ENCODE peak calls at places on chromosomes 4 and X, in six cellular contexts. X is K562, S is HepG2, N is fibroblast of lung, F is kidney, U is H9. D is an unnamed sample.

GRCh38 chr4:128332086-128332485 is 44.5 kb upstream of the PGRMC2 start:
- DNase-seq in N (no peak), U (no peak), X (no peak), S (no peak), F (no peak), D (no peak)

GRCh38 chrX:10636337-10636736 is 16.0 kb upstream of the MID1 start:
- DNase-seq in X (peak; percentile 14), S (no peak), U (peak; percentile 40), N (peak; percentile 78), F (no peak), D (peak; percentile 70)

GRCh38 chr4:178415925-178416324 is 973.7 kb upstream of the AGA start:
- DNase-seq in S (no peak), U (peak; percentile 36), X (no peak), N (no peak), F (peak; percentile 66), D (no peak)

GRCh38 chr4:159227984-159228383 is 125.1 kb downstream of the RAPGEF2 start:
- DNase-seq in U (peak; percentile 41), S (peak; percentile 3), N (peak; percentile 78), X (no peak), F (peak; percentile 86), D (peak; percentile 89)

GRCh38 chr4:145130788-145131398 is 32.8 kb downstream of the ABCE1 start:
- DNase-seq in F (no peak), S (no peak), X (peak; percentile 3), N (peak; percentile 62), U (no peak), D (peak; percentile 74)

GRCh38 chr4:157010630-157011029 is 39.0 kb upstream of the PDGFC start:
- DNase-seq in U (no peak), S (no peak), N (no peak), X (no peak), F (no peak), D (no peak)

GRCh38 chr4:44629280-44629866 is 22.1 kb downstream of the YIPF7 start:
- DNase-seq in U (peak; percentile 38), S (peak; percentile 41), F (no peak), X (peak; percentile 55), N (peak; percentile 45), D (peak; percentile 75)

GRCh38 chrX:118761950-118762725 is 34.7 kb downstream of the IL13RA1 start:
- DNase-seq in S (no peak), X (peak; percentile 8), N (no peak), U (no peak), F (no peak), D (no peak)

GRCh38 chr4:1039493-1040343 is 28.3 kb downstream of the FGFRL1 start:
- DNase-seq in N (peak; percentile 53), X (peak; percentile 81), U (no peak), S (no peak), F (no peak), D (peak; percentile 75)

GRCh38 chrX:22247169-22247568 is 25.5 kb upstream of the CBLL2 start:
- DNase-seq in U (no peak), N (peak; percentile 1), F (no peak), S (no peak), X (no peak), D (peak; percentile 40)

GRCh38 chrX:5595570-5595969 is 633.1 kb downstream of the NLGN4X start:
- DNase-seq in U (no peak), N (no peak), X (no peak), S (no peak), F (no peak), D (no peak)

GRCh38 chr4:6509587-6509986 is 37.2 kb upstream of the PPP2R2C start:
- DNase-seq in X (no peak), S (no peak), F (no peak), U (peak; percentile 17), N (no peak), D (no peak)

GRCh38 chrX:53093748-53094583 is at the start of gene KANTR:
- DNase-seq in N (peak; percentile 94), X (peak; percentile 90), F (peak; percentile 94), S (peak; percentile 94), U (peak; percentile 93), D (peak; percentile 94)

GRCh38 chrX:50721771-50722521 is 92.0 kb downstream of the SHROOM4 start:
- DNase-seq in X (no peak), N (no peak), S (no peak), U (peak; percentile 63), F (no peak), D (no peak)

GRCh38 chrX:68978211-68978780 is 149.5 kb downstream of the EFNB1 start:
- DNase-seq in X (no peak), S (no peak), U (peak; percentile 53), F (no peak), N (peak; percentile 41), D (peak; percentile 34)

GRCh38 chrX:82335772-82336171 is 1133.9 kb downstream of the SH3BGRL start:
- DNase-seq in F (no peak), S (no peak), N (no peak), U (no peak), X (no peak), D (no peak)

GRCh38 chr4:80235451-80235850 is 31.0 kb upstream of the FGF5 start:
- DNase-seq in F (no peak), N (peak; percentile 54), U (no peak), S (no peak), X (no peak), D (peak; percentile 68)
- H3K9ac ChIP-seq in F (no peak overlapping the region), N (no peak overlapping the region), U (no peak overlapping the region), S (no peak overlapping the region), X (no peak overlapping the region), D (no peak overlapping the region)

GRCh38 chrX:18351774-18352173 is 2.7 kb downstream of the SCML2 start:
- DNase-seq in S (no peak), F (no peak), X (no peak), U (no peak), N (no peak), D (no peak)

GRCh38 chrX:18353931-18354368 is 538 bp downstream of the SCML2 start:
- DNase-seq in N (no peak), U (peak; percentile 54), X (peak; percentile 52), F (no peak), S (peak; percentile 7), D (peak; percentile 29)

GRCh38 chrX:18354369-18355329 is at the start of gene SCML2:
- DNase-seq in S (peak; percentile 5), U (peak; percentile 34), N (peak; percentile 46), F (peak; percentile 72), X (peak; percentile 74), D (peak; percentile 71)
- H3K9ac ChIP-seq in S (peak within 1 kb of the TSS; percentile 43), U (no peak within 1 kb of the TSS), N (peak within 1 kb of the TSS; percentile 50), F (no peak within 1 kb of the TSS), X (peak within 1 kb of the TSS; percentile 62), D (peak within 1 kb of the TSS; percentile 53)

DNA sequence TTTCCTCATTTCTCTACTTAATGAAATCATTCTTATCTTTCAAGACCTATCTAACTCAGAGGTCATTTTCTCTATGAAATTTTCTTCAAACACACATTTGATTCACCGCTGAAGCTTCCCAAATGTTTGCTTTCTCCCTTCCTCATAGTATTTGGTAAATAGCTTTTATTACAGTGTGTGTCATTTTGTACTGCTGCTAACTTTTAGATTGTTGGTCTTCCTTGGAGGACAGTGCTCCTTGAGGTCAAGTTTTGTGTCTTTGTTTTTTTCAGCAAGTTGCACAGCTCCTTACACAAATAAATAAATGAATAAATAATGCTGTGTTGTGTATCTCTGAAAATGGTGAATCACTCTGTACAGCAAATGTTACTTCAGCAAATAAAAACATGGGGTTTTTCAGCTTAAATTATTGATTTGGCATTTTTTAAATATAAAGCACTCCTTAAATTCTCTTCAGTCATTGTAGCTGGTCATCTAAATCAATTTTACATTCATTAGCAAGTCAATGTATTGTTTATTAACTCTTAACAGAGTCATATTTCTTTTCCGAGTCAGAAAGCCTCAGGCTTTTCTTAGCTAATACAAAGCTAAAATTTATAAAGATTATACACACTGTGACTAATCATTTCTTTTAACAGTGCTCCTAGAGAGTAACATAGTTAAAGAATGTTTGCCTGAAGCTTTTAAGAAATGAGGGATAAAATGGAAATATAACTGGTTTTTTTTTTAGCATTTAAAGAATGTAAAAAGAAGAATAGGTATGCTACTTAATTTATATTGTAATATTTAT is 30.1 kb upstream of the MAD2L1 start:
- DNase-seq in S (no peak), X (no peak), U (no peak), F (no peak), N (no peak), D (peak; percentile 40)
- H3K9ac ChIP-seq in S (no peak overlapping the region), X (no peak overlapping the region), U (no peak overlapping the region), F (no peak overlapping the region), N (no peak overlapping the region), D (no peak overlapping the region)

GRCh38 chrX:281166-281999 is at the start of gene PLCXD1:
- DNase-seq in S (peak; percentile 85), X (peak; percentile 89), N (peak; percentile 66), F (peak; percentile 68), U (peak; percentile 97), D (no peak)

GRCh38 chrX:274904-275475 is 6.2 kb upstream of the PLCXD1 start:
- DNase-seq in U (peak; percentile 93), X (no peak), F (peak; percentile 74), N (no peak), S (peak; percentile 67), D (no peak)

GRCh38 chrX:275967-276587 is 5.1 kb upstream of the PLCXD1 start:
- DNase-seq in S (peak; percentile 73), X (peak; percentile 58), F (peak; percentile 91), N (peak; percentile 21), U (peak; percentile 88), D (peak; percentile 67)

GRCh38 chrX:275476-275966 is 5.7 kb upstream of the PLCXD1 start:
- DNase-seq in N (no peak), S (no peak), U (no peak), F (peak; percentile 76), X (no peak), D (no peak)

GRCh38 chrX:276588-277171 is 4.5 kb upstream of the PLCXD1 start:
- DNase-seq in U (no peak), S (no peak), F (peak; percentile 77), N (peak; percentile 42), X (peak; percentile 35), D (peak; percentile 75)
- H3K9ac ChIP-seq in U (peak overlapping the region; percentile 11), S (peak overlapping the region; percentile 94), F (no peak overlapping the region), N (peak overlapping the region; percentile 71), X (peak overlapping the region; percentile 62), D (peak overlapping the region; percentile 89)

GRCh38 chr4:176788248-176788647 is 4.5 kb downstream of the VEGFC start:
- DNase-seq in X (no peak), S (no peak), N (no peak), U (no peak), F (no peak), D (no peak)

GRCh38 chr4:176789955-176790354 is 2.8 kb downstream of the VEGFC start:
- DNase-seq in U (no peak), S (peak; percentile 31), F (no peak), X (peak; percentile 3), N (peak; percentile 89), D (peak; percentile 79)

GRCh38 chr4:176791591-176792347 is 953 bp downstream of the VEGFC start:
- DNase-seq in U (peak; percentile 38), N (peak; percentile 75), S (no peak), F (peak; percentile 72), X (no peak), D (peak; percentile 79)

GRCh38 chr4:176790398-176790797 is 2.3 kb downstream of the VEGFC start:
- DNase-seq in X (no peak), N (no peak), U (no peak), S (no peak), F (no peak), D (no peak)

DNA sequence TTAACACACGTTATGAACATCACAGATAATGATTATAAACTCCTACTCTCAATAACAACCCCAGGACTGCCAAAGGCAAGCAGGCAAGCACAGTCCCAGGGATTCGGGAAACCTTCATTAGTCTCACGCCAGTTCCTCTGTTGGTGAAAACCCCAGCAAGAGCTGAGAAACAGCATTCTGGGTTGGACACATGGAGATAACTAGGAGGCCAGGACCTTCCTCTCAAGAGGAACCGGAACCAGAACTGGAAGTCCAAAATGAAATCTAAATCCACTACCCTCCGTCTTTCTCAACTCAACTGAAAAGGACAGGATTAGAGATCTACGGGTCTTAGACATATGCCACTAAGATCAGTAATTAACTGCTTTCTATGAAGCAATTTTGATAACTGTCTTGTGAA is 3.8 kb downstream of the VEGFC start:
- DNase-seq in S (no peak), X (no peak), U (no peak), F (no peak), N (no peak), D (no peak)
- H3K9ac ChIP-seq in S (no peak overlapping the region), X (no peak overlapping the region), U (no peak overlapping the region), F (no peak overlapping the region), N (no peak overlapping the region), D (no peak overlapping the region)